ENCODE peak calls at places on chromosome 3, in six cellular contexts. S is pancreas, N is sigmoid colon, X is fibroblast of lung, G is Peyer's patch, P is thoracic aorta. K is an unnamed sample.

GRCh38 chr3:73045391-73045790 is 16.1 kb upstream of the EBLN2 start:
- DNase-seq in G (no peak), X (peak; percentile 56), P (no peak), N (no peak), S (no peak), K (no peak)

GRCh38 chr3:142817897-142818296 is 71.0 kb downstream of the PCOLCE2 start:
- DNase-seq in P (no peak), S (no peak), X (no peak), N (no peak), G (no peak), K (no peak)

GRCh38 chr3:169668957-169669681 is 5.6 kb upstream of the MECOM start:
- DNase-seq in N (peak; percentile 70), X (peak; percentile 57), G (peak; percentile 73), P (peak; percentile 39), S (peak; percentile 95), K (peak; percentile 88)

GRCh38 chr3:16374047-16375019 is 109.3 kb downstream of the OXNAD1 start:
- DNase-seq in X (no peak), N (no peak), S (no peak), G (peak; percentile 61), P (no peak), K (peak; percentile 84)

GRCh38 chr3:163951397-163951987 is 1126.8 kb downstream of the SI start:
- DNase-seq in P (no peak), G (no peak), S (no peak), X (no peak), N (no peak), K (no peak)

GRCh38 chr3:41320953-41321641 is 121.8 kb downstream of the CTNNB1 start:
- DNase-seq in G (no peak), P (no peak), N (no peak), S (no peak), X (no peak), K (no peak)

GRCh38 chr3:50242778-50243551 is 7.0 kb downstream of the GNAI2 start:
- DNase-seq in S (no peak), X (peak; percentile 76), P (no peak), N (peak; percentile 84), G (peak; percentile 91), K (peak; percentile 97)

GRCh38 chr3:50494136-50494535 is 9.3 kb downstream of the CACNA2D2 start:
- DNase-seq in S (no peak), G (no peak), X (no peak), N (no peak), P (no peak), K (no peak)

GRCh38 chr3:49411550-49411967 is 217 bp downstream of the RHOA start:
- DNase-seq in X (no peak), G (peak; percentile 82), P (no peak), N (peak; percentile 81), S (peak; percentile 65), K (peak; percentile 95)

GRCh38 chr3:64109438-64109837 is 86.1 kb upstream of the PSMD6 start:
- DNase-seq in S (no peak), G (no peak), N (peak; percentile 69), X (no peak), P (no peak), K (no peak)

GRCh38 chr3:179151474-179151873 is 3.3 kb downstream of the PIK3CA start:
- DNase-seq in X (no peak), N (no peak), S (no peak), P (no peak), G (no peak), K (no peak)

GRCh38 chr3:61562810-61563613 is 1.6 kb downstream of the PTPRG start:
- DNase-seq in X (peak; percentile 43), G (peak; percentile 59), P (no peak), N (peak; percentile 72), S (peak; percentile 28), K (no peak)

GRCh38 chr3:63048365-63048764 is 173.1 kb upstream of the CADPS start:
- DNase-seq in N (no peak), G (no peak), P (no peak), S (no peak), X (peak; percentile 70), K (no peak)

GRCh38 chr3:38164136-38164965 is 986 bp upstream of the OXSR1 start:
- DNase-seq in G (no peak), S (peak; percentile 32), P (no peak), X (no peak), N (no peak), K (peak; percentile 88)

GRCh38 chr3:144221771-144222170 is 250.1 kb downstream of the DIPK2A start:
- DNase-seq in X (no peak), P (no peak), S (no peak), G (no peak), N (no peak), K (no peak)

GRCh38 chr3:144529562-144529961 is 557.9 kb downstream of the DIPK2A start:
- DNase-seq in P (no peak), X (no peak), S (no peak), G (no peak), N (no peak), K (no peak)

GRCh38 chr3:158508481-158508880 is 62.5 kb upstream of the MLF1 start:
- DNase-seq in S (no peak), P (no peak), G (no peak), X (peak; percentile 77), N (no peak), K (no peak)

GRCh38 chr3:195801251-195802183 is 10.2 kb downstream of the MUC4 start:
- DNase-seq in X (no peak), G (no peak), S (no peak), N (peak; percentile 60), P (no peak), K (peak; percentile 62)

GRCh38 chr3:49791571-49791970 is 5.2 kb upstream of the IP6K1 start:
- DNase-seq in P (no peak), G (peak; percentile 17), X (no peak), S (no peak), N (peak; percentile 33), K (peak; percentile 41)

GRCh38 chr3:170180107-170180951 is 1.2 kb downstream of the PHC3 start:
- DNase-seq in P (no peak), X (peak; percentile 18), S (no peak), G (no peak), N (no peak), K (no peak)

GRCh38 chr3:126151562-126152302 is 28.7 kb downstream of the ALDH1L1 start:
- DNase-seq in S (no peak), P (no peak), X (no peak), N (peak; percentile 48), G (peak; percentile 27), K (peak; percentile 47)

GRCh38 chr3:149026718-149027117 is 35.4 kb downstream of the GYG1 start:
- DNase-seq in G (no peak), S (no peak), P (no peak), X (peak; percentile 23), N (no peak), K (no peak)

GRCh38 chr3:59754456-59754855 is 704.6 kb upstream of the CFAP20DC start:
- DNase-seq in N (no peak), G (no peak), X (peak; percentile 22), P (no peak), S (no peak), K (no peak)

GRCh38 chr3:33419948-33420347 is 20.3 kb downstream of the UBP1 start:
- DNase-seq in X (no peak), S (no peak), P (no peak), N (no peak), G (no peak), K (no peak)

GRCh38 chr3:69791919-69792399 is 52.7 kb downstream of the MITF start:
- DNase-seq in G (no peak), N (no peak), S (no peak), X (peak; percentile 26), P (no peak), K (no peak)

GRCh38 chr3:117063910-117064309 is 354.3 kb downstream of the TUSC7 start:
- DNase-seq in S (no peak), G (no peak), N (no peak), P (no peak), X (peak; percentile 27), K (no peak)

GRCh38 chr3:30855390-30855789 is 39.1 kb downstream of the GADL1 start:
- DNase-seq in N (no peak), G (no peak), X (peak; percentile 55), P (no peak), S (no peak), K (no peak)

GRCh38 chr3:194323785-194324735 is 27.1 kb downstream of the CPN2 start:
- DNase-seq in N (peak; percentile 90), S (no peak), P (no peak), G (peak; percentile 59), X (peak; percentile 70), K (no peak)

GRCh38 chr3:172516318-172517214 is 6.7 kb downstream of the TNFSF10 start:
- DNase-seq in G (peak; percentile 79), N (peak; percentile 80), P (no peak), S (peak; percentile 69), X (peak; percentile 95), K (no peak)

GRCh38 chr3:187929115-187929828 is 184.0 kb upstream of the BCL6 start:
- DNase-seq in S (no peak), X (no peak), P (no peak), G (no peak), N (no peak), K (no peak)
- H3K27ac ChIP-seq in S (no peak overlapping the region), X (no peak overlapping the region), P (no peak overlapping the region), G (no peak overlapping the region), N (peak overlapping the region; percentile 30), K (no peak overlapping the region)

GRCh38 chr3:113695426-113695817 is 1.0 kb downstream of the USF3 start:
- DNase-seq in G (no peak), P (no peak), X (peak; percentile 16), S (no peak), N (no peak), K (no peak)
- H3K27ac ChIP-seq in G (peak overlapping the region; percentile 100), P (peak overlapping the region; percentile 94), X (peak overlapping the region; percentile 68), S (peak overlapping the region; percentile 97), N (peak overlapping the region; percentile 99), K (peak overlapping the region; percentile 100)

DNA sequence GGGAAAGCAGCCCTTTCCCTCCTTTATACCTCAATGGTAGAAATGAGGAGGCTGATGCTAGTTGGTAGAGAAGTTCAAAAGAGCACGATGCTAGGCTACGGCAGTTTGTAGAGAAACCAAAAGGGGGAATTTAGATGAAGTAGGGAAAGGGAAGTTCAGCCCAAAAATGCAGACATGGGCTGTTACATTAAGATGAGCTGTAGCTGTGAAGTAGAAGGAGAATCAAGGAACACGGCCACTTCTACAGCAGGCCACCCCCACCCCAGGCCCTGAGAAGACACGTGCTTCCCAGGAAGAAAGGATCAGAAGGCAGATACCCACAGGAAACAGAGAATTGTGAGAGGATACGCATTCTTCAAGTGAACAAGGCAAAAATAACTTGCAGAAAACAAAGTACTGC is 2.1 kb upstream of the PARP14 start:
- DNase-seq in P (no peak), G (no peak), X (no peak), S (no peak), N (no peak), K (no peak)
- H3K27ac ChIP-seq in P (no peak overlapping the region), G (peak overlapping the region; percentile 99), X (no peak overlapping the region), S (no peak overlapping the region), N (peak overlapping the region; percentile 97), K (peak overlapping the region; percentile 99)

DNA sequence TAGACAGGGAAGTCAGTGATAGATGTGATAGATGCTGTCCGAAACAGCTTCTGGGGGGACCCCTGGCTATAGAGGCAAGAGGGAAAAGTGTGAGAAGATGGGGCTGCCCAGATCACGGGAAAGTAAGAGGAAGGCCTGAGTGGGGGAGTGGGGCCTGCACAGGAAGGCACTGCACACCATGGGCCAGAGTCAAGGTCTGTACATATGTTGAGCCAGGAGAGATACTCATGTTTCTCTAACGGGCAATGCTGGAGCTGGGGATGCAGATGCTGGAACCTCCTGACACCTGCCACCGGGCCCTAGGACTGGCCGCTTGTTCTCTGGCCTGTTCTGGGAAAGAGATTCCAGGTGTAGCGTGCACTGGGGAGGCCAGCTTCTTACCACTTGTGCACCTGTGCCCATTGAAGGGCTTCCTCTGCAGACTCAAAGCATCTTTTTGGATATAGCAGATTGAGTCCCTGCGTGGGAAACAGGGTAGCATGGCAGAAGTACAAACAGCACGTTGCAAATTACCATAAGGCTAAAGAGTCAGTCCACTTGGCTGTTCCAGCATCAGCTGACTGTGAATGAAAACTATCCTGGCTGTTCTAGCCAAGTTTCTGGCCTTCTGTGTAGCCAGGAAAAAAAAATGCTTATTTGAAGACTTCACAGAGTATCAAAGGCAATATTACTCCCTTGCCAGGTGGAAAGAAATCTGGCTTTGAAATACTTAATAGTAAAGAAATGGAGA is 77.1 kb upstream of the GSK3B start:
- DNase-seq in P (no peak), N (no peak), G (no peak), S (no peak), X (peak; percentile 21), K (no peak)
- H3K27ac ChIP-seq in P (no peak overlapping the region), N (peak overlapping the region; percentile 64), G (no peak overlapping the region), S (no peak overlapping the region), X (no peak overlapping the region), K (no peak overlapping the region)